ENCODE peak calls at places on chromosome 19, in eight cellular contexts. One of them, this sample, is unnamed.
A peak's percentile ranks its signal among the peaks of the same experiment; 100 is the strongest.

GRCh38 chr19:18274776-18275356 is 614 bp upstream of the IQCN start:
- DNase-seq in lower leg skin: peak; percentile 77
- DNase-seq in brain microvascular endothelial cell: peak; percentile 76
- DNase-seq in astrocyte of the spinal cord: peak; percentile 91
- DNase-seq in OCI-LY7: no peak
- DNase-seq in lower lobe of right lung: peak; percentile 79
- DNase-seq in adrenal gland: peak; percentile 90
- DNase-seq in GM23338: peak; percentile 37
- DNase-seq in this sample: peak; percentile 77

GRCh38 chr19:1363599-1363998 is 20.1 kb upstream of the NDUFS7 start:
- DNase-seq in astrocyte of the spinal cord: no peak
- DNase-seq in lower leg skin: no peak
- DNase-seq in adrenal gland: no peak
- DNase-seq in OCI-LY7: no peak
- DNase-seq in brain microvascular endothelial cell: no peak
- DNase-seq in lower lobe of right lung: no peak
- DNase-seq in GM23338: no peak
- DNase-seq in this sample: no peak

GRCh38 chr19:16559896-16560295 is 12.3 kb downstream of the SLC35E1 start:
- DNase-seq in astrocyte of the spinal cord: peak; percentile 28
- DNase-seq in brain microvascular endothelial cell: no peak
- DNase-seq in lower leg skin: no peak
- DNase-seq in GM23338: no peak
- DNase-seq in OCI-LY7: no peak
- DNase-seq in lower lobe of right lung: no peak
- DNase-seq in adrenal gland: no peak
- DNase-seq in this sample: no peak

GRCh38 chr19:21328402-21328801 is 808 bp downstream of the ZNF708 start:
- DNase-seq in OCI-LY7: peak; percentile 44
- DNase-seq in lower lobe of right lung: no peak
- DNase-seq in lower leg skin: no peak
- DNase-seq in astrocyte of the spinal cord: no peak
- DNase-seq in adrenal gland: no peak
- DNase-seq in GM23338: peak; percentile 65
- DNase-seq in brain microvascular endothelial cell: no peak
- DNase-seq in this sample: peak; percentile 2

GRCh38 chr19:21697171-21697570 is 70.2 kb downstream of the ZNF100 start:
- DNase-seq in OCI-LY7: no peak
- DNase-seq in adrenal gland: no peak
- DNase-seq in GM23338: no peak
- DNase-seq in brain microvascular endothelial cell: no peak
- DNase-seq in astrocyte of the spinal cord: no peak
- DNase-seq in lower leg skin: no peak
- DNase-seq in lower lobe of right lung: no peak
- DNase-seq in this sample: no peak

GRCh38 chr19:31499281-31499680 is 150.0 kb upstream of the TSHZ3 start:
- DNase-seq in lower leg skin: no peak
- DNase-seq in brain microvascular endothelial cell: no peak
- DNase-seq in GM23338: no peak
- DNase-seq in lower lobe of right lung: no peak
- DNase-seq in adrenal gland: no peak
- DNase-seq in astrocyte of the spinal cord: no peak
- DNase-seq in OCI-LY7: no peak
- DNase-seq in this sample: no peak

GRCh38 chr19:49098795-49099194 is 13.5 kb downstream of the SNRNP70 start:
- DNase-seq in astrocyte of the spinal cord: no peak
- DNase-seq in GM23338: no peak
- DNase-seq in adrenal gland: no peak
- DNase-seq in OCI-LY7: no peak
- DNase-seq in lower lobe of right lung: no peak
- DNase-seq in brain microvascular endothelial cell: no peak
- DNase-seq in lower leg skin: no peak
- DNase-seq in this sample: no peak

GRCh38 chr19:13103961-13104847 is 1.5 kb upstream of the LYL1 start:
- DNase-seq in astrocyte of the spinal cord: no peak
- DNase-seq in lower leg skin: no peak
- DNase-seq in OCI-LY7: peak; percentile 96
- DNase-seq in adrenal gland: peak; percentile 57
- DNase-seq in brain microvascular endothelial cell: no peak
- DNase-seq in GM23338: peak; percentile 81
- DNase-seq in lower lobe of right lung: peak; percentile 79
- DNase-seq in this sample: no peak

GRCh38 chr19:56725829-56726424 is 54.4 kb upstream of the ZNF835 start:
- DNase-seq in lower leg skin: no peak
- DNase-seq in lower lobe of right lung: no peak
- DNase-seq in adrenal gland: no peak
- DNase-seq in GM23338: no peak
- DNase-seq in astrocyte of the spinal cord: no peak
- DNase-seq in OCI-LY7: peak; percentile 4
- DNase-seq in brain microvascular endothelial cell: no peak
- DNase-seq in this sample: no peak

GRCh38 chr19:15640294-15640903 is at the start of gene CYP4F3:
- DNase-seq in OCI-LY7: no peak
- DNase-seq in lower lobe of right lung: peak; percentile 80
- DNase-seq in GM23338: no peak
- DNase-seq in brain microvascular endothelial cell: no peak
- DNase-seq in adrenal gland: peak; percentile 38
- DNase-seq in lower leg skin: peak; percentile 74
- DNase-seq in astrocyte of the spinal cord: no peak
- DNase-seq in this sample: peak; percentile 81

GRCh38 chr19:518292-519231 is 11.3 kb downstream of the TPGS1 start:
- DNase-seq in GM23338: peak; percentile 87
- DNase-seq in lower lobe of right lung: no peak
- DNase-seq in OCI-LY7: no peak
- DNase-seq in astrocyte of the spinal cord: no peak
- DNase-seq in lower leg skin: no peak
- DNase-seq in brain microvascular endothelial cell: no peak
- DNase-seq in adrenal gland: no peak
- DNase-seq in this sample: peak; percentile 43

DNA sequence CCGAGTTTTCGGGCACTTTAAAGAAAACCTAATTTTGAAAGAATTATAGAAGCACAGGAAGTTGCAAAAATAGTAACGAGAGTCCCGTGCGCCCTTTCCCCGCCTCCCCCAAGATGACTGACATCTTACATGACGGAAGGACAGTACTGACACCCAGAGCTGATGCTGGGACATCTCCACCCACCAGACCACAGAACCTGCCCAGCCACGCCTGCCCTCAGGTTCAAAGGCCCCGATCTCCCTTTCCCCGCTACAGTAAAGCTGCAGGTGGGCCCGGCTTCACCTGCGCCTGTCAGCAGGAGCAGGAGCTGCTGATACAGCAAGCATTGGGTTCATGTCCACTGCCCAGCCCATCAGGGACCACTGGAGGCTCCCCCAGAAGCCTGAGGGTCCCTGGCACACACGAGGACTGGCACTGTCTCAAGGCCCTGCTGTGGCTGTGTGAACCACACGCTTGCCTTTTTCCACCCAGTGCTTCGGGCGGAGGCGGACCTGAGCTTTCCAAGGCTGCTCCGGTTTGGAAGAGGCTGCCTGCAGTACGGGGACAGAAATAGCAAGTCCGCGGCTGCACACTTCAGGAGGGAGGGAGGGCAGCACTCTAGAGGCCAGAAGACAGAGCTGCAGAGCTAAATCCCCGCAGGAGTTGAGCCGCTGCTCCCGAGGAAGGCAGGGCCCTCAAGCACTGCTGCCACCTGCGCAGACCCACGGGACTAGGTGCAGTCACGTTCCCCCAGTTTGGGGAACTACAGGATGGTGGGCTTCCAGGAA is 8.7 kb downstream of the MAP2K2 start:
- DNase-seq in lower leg skin: no peak
- DNase-seq in astrocyte of the spinal cord: no peak
- DNase-seq in GM23338: no peak
- DNase-seq in brain microvascular endothelial cell: no peak
- DNase-seq in OCI-LY7: peak; percentile 76
- DNase-seq in lower lobe of right lung: no peak
- DNase-seq in adrenal gland: peak; percentile 62
- DNase-seq in this sample: no peak
- TF ChIP-seq CTCF in lower leg skin: no peak
- TF ChIP-seq CTCF in astrocyte of the spinal cord: no peak
- TF ChIP-seq CTCF in GM23338: no peak
- TF ChIP-seq CTCF in brain microvascular endothelial cell: no peak
- TF ChIP-seq CTCF in OCI-LY7: no peak
- TF ChIP-seq CTCF in lower lobe of right lung: no peak
- TF ChIP-seq CTCF in adrenal gland: no peak
- TF ChIP-seq CTCF in this sample: no peak

GRCh38 chr19:42846597-42846996 is 32.9 kb downstream of the PSG1 start:
- DNase-seq in astrocyte of the spinal cord: no peak
- DNase-seq in GM23338: no peak
- DNase-seq in OCI-LY7: no peak
- DNase-seq in brain microvascular endothelial cell: peak; percentile 35
- DNase-seq in lower leg skin: no peak
- DNase-seq in lower lobe of right lung: no peak
- DNase-seq in adrenal gland: no peak
- DNase-seq in this sample: peak; percentile 34

DNA sequence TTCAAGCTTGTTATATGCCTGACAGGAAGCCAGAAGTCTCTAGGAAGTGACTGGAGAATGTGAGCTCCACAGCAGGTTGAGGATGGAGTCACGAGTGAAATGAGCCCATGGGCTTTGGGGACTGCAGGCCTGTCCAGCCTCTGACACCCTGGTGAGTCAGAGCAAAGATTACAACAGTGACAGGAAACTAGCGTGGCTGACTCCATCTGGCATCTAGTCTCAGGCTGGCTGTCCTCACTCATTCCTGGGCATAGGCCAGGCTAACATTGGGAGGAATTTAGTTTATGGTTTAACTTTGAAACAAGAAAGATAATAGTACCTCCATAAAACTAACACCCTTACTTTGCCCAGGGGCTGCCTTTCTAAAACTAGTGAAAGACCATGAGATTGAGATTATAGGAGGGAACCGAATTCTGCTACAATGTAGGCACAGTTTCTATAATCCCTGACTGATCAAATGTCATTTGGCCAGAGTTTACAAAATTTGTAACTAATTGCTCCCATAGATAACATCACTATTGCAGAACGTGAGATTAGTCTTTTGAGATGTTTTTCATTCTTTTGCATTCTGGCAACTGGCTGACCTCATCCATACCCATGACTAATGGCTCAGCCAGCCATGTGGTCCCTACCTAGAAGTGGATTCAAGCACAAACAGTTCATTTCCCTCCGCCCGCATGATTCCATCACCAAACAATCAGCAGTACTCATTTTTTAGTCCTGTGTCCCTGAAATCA is 28.4 kb downstream of the PSG1 start:
- DNase-seq in OCI-LY7: no peak
- DNase-seq in lower leg skin: peak; percentile 77
- DNase-seq in brain microvascular endothelial cell: peak; percentile 95
- DNase-seq in adrenal gland: no peak
- DNase-seq in astrocyte of the spinal cord: peak; percentile 87
- DNase-seq in lower lobe of right lung: no peak
- DNase-seq in GM23338: no peak
- DNase-seq in this sample: peak; percentile 96
- H3K4me3 ChIP-seq in OCI-LY7: no peak overlapping the region
- H3K4me3 ChIP-seq in lower leg skin: no peak overlapping the region
- H3K4me3 ChIP-seq in brain microvascular endothelial cell: no peak overlapping the region
- H3K4me3 ChIP-seq in adrenal gland: no peak overlapping the region
- H3K4me3 ChIP-seq in astrocyte of the spinal cord: no peak overlapping the region
- H3K4me3 ChIP-seq in lower lobe of right lung: no peak overlapping the region
- H3K4me3 ChIP-seq in GM23338: no peak overlapping the region
- H3K4me3 ChIP-seq in this sample: no peak overlapping the region

DNA sequence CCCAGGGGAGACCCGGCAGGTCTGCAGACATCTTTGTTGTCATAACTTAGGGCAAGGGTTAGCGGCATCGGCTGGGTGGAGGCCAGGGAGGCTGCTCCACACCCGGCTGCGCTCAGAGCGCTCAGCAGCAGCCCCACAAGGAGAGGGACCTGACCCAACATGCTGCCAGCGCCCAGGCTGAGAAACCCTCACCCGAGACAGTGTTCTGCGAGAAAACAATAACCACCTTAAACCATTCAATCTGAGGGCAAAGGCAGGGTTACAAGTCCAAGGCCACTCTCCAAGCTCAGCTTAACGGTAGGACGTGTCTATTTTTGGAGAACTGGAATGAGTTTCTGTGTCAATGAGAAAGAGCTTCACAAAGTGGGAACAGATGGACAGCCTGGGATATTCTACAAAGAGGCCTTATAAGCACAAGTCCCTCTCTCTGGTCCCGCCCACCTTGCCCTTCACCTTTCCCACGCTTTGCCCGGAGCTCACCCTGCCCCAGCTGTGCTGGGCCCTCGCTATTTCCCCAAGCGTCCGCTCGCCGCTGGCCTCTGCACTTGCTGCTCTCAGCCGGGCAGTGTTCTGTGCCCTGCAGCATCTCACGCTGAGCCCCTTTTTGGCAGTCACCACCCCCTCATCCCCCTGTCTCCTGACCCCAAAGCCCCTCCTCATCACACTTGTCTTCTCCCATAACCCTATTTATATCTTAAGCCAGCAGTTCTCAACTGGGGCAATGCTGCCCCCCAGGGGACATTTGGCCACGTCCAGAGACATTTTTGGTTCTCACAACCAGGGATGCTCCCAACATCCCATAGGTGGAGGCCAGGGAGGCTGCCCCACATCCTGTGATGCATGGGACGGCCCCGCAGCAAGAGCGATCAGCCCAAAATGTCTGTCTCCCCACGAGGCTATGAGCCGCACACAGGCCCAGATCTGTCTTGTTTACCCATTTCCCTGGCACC is 17.6 kb downstream of the PPP1R12C start:
- DNase-seq in astrocyte of the spinal cord: no peak
- DNase-seq in adrenal gland: no peak
- DNase-seq in brain microvascular endothelial cell: peak; percentile 25
- DNase-seq in OCI-LY7: no peak
- DNase-seq in lower leg skin: no peak
- DNase-seq in lower lobe of right lung: no peak
- DNase-seq in GM23338: peak; percentile 79
- DNase-seq in this sample: no peak
- TF ChIP-seq CTCF in astrocyte of the spinal cord: peak; percentile 24
- TF ChIP-seq CTCF in adrenal gland: no peak
- TF ChIP-seq CTCF in brain microvascular endothelial cell: peak; percentile 53
- TF ChIP-seq CTCF in OCI-LY7: peak; percentile 56
- TF ChIP-seq CTCF in lower leg skin: no peak
- TF ChIP-seq CTCF in lower lobe of right lung: peak; percentile 13
- TF ChIP-seq CTCF in GM23338: peak; percentile 70
- TF ChIP-seq CTCF in this sample: no peak

DNA sequence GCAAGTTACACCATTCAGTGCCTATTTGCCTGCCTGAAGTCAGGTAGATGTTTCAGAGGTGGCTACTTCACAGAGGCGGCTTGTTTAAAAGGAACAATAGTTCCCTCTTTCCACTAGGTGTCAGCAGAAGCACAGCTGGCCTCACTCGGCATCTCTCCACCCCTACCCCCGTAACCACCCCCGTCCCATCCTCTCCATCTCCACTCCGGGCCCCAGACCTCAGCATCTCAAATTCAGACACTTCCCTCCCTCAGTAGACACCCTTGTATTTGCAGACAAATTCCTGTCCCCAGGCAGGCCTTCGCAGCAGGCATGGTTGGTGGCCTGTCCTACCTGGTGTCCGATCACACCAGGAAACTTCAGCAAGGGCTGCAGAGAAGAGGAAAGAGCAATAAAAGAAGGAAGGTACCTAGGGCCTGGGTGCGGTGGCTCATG is 9.1 kb upstream of the DPP9 start:
- DNase-seq in brain microvascular endothelial cell: no peak
- DNase-seq in astrocyte of the spinal cord: peak; percentile 35
- DNase-seq in adrenal gland: no peak
- DNase-seq in GM23338: peak; percentile 91
- DNase-seq in lower leg skin: no peak
- DNase-seq in OCI-LY7: peak; percentile 85
- DNase-seq in lower lobe of right lung: no peak
- DNase-seq in this sample: peak; percentile 73
- H3K4me3 ChIP-seq in brain microvascular endothelial cell: no peak overlapping the region
- H3K4me3 ChIP-seq in astrocyte of the spinal cord: no peak overlapping the region
- H3K4me3 ChIP-seq in adrenal gland: no peak overlapping the region
- H3K4me3 ChIP-seq in GM23338: peak overlapping the region; percentile 41
- H3K4me3 ChIP-seq in lower leg skin: no peak overlapping the region
- H3K4me3 ChIP-seq in OCI-LY7: no peak overlapping the region
- H3K4me3 ChIP-seq in lower lobe of right lung: no peak overlapping the region
- H3K4me3 ChIP-seq in this sample: no peak overlapping the region

This sample was measured in epithelial cell of esophagus.